ENCODE peak calls at places on chromosomes 16 and 17, in eight cellular contexts. T, K, R, Z, H, N, Y and A are unnamed samples.

GRCh38 chr17:75077490-75078096 is 10.2 kb upstream of the SLC16A5 start:
- DNase-seq in T (peak), R (peak), K (peak), Y (no peak), Z (peak), N (no peak), H (no peak), A (peak)

GRCh38 chr17:71338396-71338795 is 782.4 kb upstream of the SOX9 start:
- DNase-seq in H (no peak), T (no peak), Z (no peak), Y (peak), K (no peak), N (no peak), R (no peak), A (peak)

GRCh38 chr16:46972971-46973456 is 460 bp downstream of the DNAJA2 start:
- DNase-seq in Z (peak), T (peak), K (peak), N (peak), R (no peak), H (no peak), Y (peak), A (peak)

GRCh38 chr17:5437721-5438317 is 1.1 kb downstream of the C1QBP start:
- DNase-seq in T (no peak), Y (no peak), N (no peak), Z (no peak), K (no peak), R (no peak), H (no peak), A (peak)

GRCh38 chr17:58415371-58416055 is 1.8 kb downstream of the RNF43 start:
- DNase-seq in Z (no peak), T (peak), N (peak), Y (no peak), K (no peak), H (peak), R (no peak), A (no peak)

GRCh38 chr16:57830890-57831484 is 28.7 kb upstream of the KIFC3 start:
- DNase-seq in N (no peak), Y (no peak), K (no peak), R (no peak), T (no peak), H (no peak), Z (no peak), A (no peak)

GRCh38 chr17:72592242-72592966 is 471.6 kb downstream of the SOX9 start:
- DNase-seq in H (peak), K (peak), T (peak), R (peak), Y (peak), N (peak), Z (peak), A (peak)

GRCh38 chr17:56478836-56479447 is 114.6 kb upstream of the NOG start:
- DNase-seq in N (peak), T (no peak), H (no peak), Y (peak), K (no peak), Z (peak), R (no peak), A (peak)

GRCh38 chr16:11507991-11508390 is 78.7 kb downstream of the LITAF start:
- DNase-seq in R (no peak), N (no peak), Z (no peak), Y (no peak), H (no peak), K (no peak), T (no peak), A (peak)

GRCh38 chr17:43736389-43736788 is 22.2 kb downstream of the SOST start:
- DNase-seq in R (no peak), Z (no peak), N (no peak), T (no peak), H (no peak), Y (no peak), K (no peak), A (no peak)

GRCh38 chr16:11497851-11498289 is 88.8 kb downstream of the LITAF start:
- DNase-seq in T (no peak), Z (no peak), R (no peak), H (no peak), N (no peak), K (no peak), Y (peak), A (peak)

GRCh38 chr17:9907131-9907530 is 2.1 kb upstream of the RCVRN start:
- DNase-seq in T (no peak), K (no peak), H (no peak), N (no peak), Z (no peak), Y (no peak), R (no peak), A (no peak)

GRCh38 chr17:44121206-44121605 is 2.2 kb downstream of the HDAC5 start:
- DNase-seq in T (no peak), H (no peak), K (no peak), N (no peak), R (no peak), Z (no peak), Y (no peak), A (no peak)

GRCh38 chr16:4133897-4134372 is 17.7 kb upstream of the ADCY9 start:
- DNase-seq in Z (no peak), N (no peak), K (no peak), R (no peak), H (no peak), T (no peak), Y (no peak), A (no peak)

GRCh38 chr17:56810846-56811775 is 22.6 kb downstream of the C17orf67 start:
- DNase-seq in T (no peak), R (no peak), Z (no peak), K (no peak), Y (no peak), N (no peak), H (no peak), A (no peak)

GRCh38 chr17:40103742-40104095 is 3.3 kb upstream of the NR1D1 start:
- DNase-seq in Y (no peak), K (no peak), R (no peak), H (no peak), N (no peak), Z (no peak), T (no peak), A (no peak)

GRCh38 chr16:86509759-86510464 is 415 bp upstream of the FOXF1 start:
- DNase-seq in H (no peak), Y (peak), Z (peak), N (no peak), R (no peak), T (no peak), K (no peak), A (peak)

GRCh38 chr17:40464392-40464855 is 21.2 kb downstream of the IGFBP4 start:
- DNase-seq in Y (no peak), T (no peak), R (no peak), Z (no peak), N (no peak), K (no peak), H (no peak), A (peak)

GRCh38 chr17:27593232-27593856 is 37.6 kb upstream of the LGALS9 start:
- DNase-seq in K (no peak), N (no peak), R (no peak), Z (no peak), T (no peak), Y (no peak), H (no peak), A (no peak)

GRCh38 chr17:69978056-69978646 is 96.9 kb upstream of the KCNJ16 start:
- DNase-seq in Z (no peak), H (no peak), T (no peak), R (no peak), K (no peak), Y (no peak), N (no peak), A (no peak)

GRCh38 chr17:42284566-42284965 is 3.7 kb upstream of the STAT5A start:
- DNase-seq in Z (peak), R (no peak), K (no peak), H (no peak), Y (no peak), N (no peak), T (no peak), A (no peak)

GRCh38 chr16:69706256-69706974 is 19.9 kb downstream of the NQO1 start:
- DNase-seq in N (no peak), R (no peak), H (no peak), K (no peak), Y (no peak), T (peak), Z (no peak), A (no peak)

GRCh38 chr17:51650772-51651171 is 390.4 kb downstream of the UTP18 start:
- DNase-seq in T (no peak), H (no peak), R (no peak), Y (no peak), N (no peak), Z (no peak), K (no peak), A (no peak)

GRCh38 chr16:23232806-23233205 is 50.3 kb downstream of the SCNN1G start:
- DNase-seq in R (no peak), N (no peak), H (no peak), Y (no peak), T (no peak), Z (no peak), K (no peak), A (no peak)

GRCh38 chr17:77834170-77835115 is 124.1 kb upstream of the TNRC6C start:
- DNase-seq in R (no peak), K (peak), H (no peak), N (no peak), Y (peak), T (no peak), Z (peak), A (peak)

GRCh38 chr17:1362964-1363363 is 37.1 kb downstream of the YWHAE start:
- DNase-seq in Y (no peak), N (no peak), R (no peak), T (no peak), Z (no peak), H (no peak), K (no peak), A (peak)

GRCh38 chr16:50043358-50043757 is 18.3 kb downstream of the CNEP1R1 start:
- DNase-seq in Z (no peak), T (no peak), H (no peak), Y (no peak), R (no peak), N (no peak), K (no peak), A (no peak)

GRCh38 chr16:56988161-56988947 is 1.0 kb upstream of the NLRC5 start:
- DNase-seq in Z (no peak), Y (no peak), K (no peak), R (no peak), T (no peak), H (no peak), N (no peak), A (peak)

GRCh38 chr17:78358538-78359215 is 1.2 kb downstream of the SOCS3 start:
- DNase-seq in T (no peak), Y (no peak), Z (no peak), H (no peak), K (no peak), R (no peak), N (no peak), A (peak)

GRCh38 chr16:72963921-72964320 is 84.0 kb downstream of the ZFHX3 start:
- DNase-seq in H (no peak), R (no peak), N (no peak), K (no peak), T (no peak), Y (no peak), Z (no peak), A (peak)

GRCh38 chr17:69760562-69760961 is 314.5 kb upstream of the KCNJ16 start:
- DNase-seq in N (no peak), Y (no peak), Z (no peak), T (no peak), H (no peak), K (no peak), R (no peak), A (no peak)

GRCh38 chr16:62018301-62019060 is 17.8 kb downstream of the CDH8 start:
- DNase-seq in N (no peak), K (no peak), R (no peak), T (no peak), Y (no peak), Z (no peak), H (no peak), A (no peak)

GRCh38 chr17:80270836-80271235 is 10.2 kb downstream of the RNF213 start:
- DNase-seq in R (peak), N (peak), Z (peak), T (no peak), Y (no peak), H (no peak), K (peak), A (no peak)

GRCh38 chr17:50872710-50873424 is 6.7 kb upstream of the TOB1 start:
- DNase-seq in N (no peak), Z (peak), T (peak), H (no peak), K (no peak), R (peak), Y (no peak), A (peak)

GRCh38 chr17:39484178-39484577 is 22.9 kb downstream of the CDK12 start:
- DNase-seq in K (no peak), R (no peak), H (no peak), Z (no peak), T (no peak), Y (no peak), N (no peak), A (no peak)

GRCh38 chr16:85444879-85445778 is 168.0 kb upstream of the GSE1 start:
- DNase-seq in Z (no peak), H (peak), K (no peak), T (peak), N (no peak), Y (no peak), R (no peak), A (no peak)